ENCODE peak calls at places on chromosomes 16 and 17, in five cellular contexts. P, D, O, G and X are unnamed samples.

GRCh38 chr16:8751481-8752311 is 45.7 kb downstream of the TMEM186 start:
- DNase-seq in P (no peak), D (peak), O (no peak), G (peak), X (peak)

GRCh38 chr17:68297168-68297567 is 5.9 kb downstream of the ARSG start:
- DNase-seq in P (no peak), D (peak), O (no peak), G (no peak), X (no peak)

GRCh38 chr17:1577186-1577585 is 14.6 kb upstream of the PITPNA start:
- DNase-seq in P (no peak), D (peak), O (no peak), G (peak), X (peak)

GRCh38 chr16:87602005-87602790 is at the start of gene JPH3:
- DNase-seq in P (no peak), D (no peak), O (no peak), G (no peak), X (no peak)

GRCh38 chr16:27096375-27096774 is 29.6 kb downstream of the C16orf82 start:
- DNase-seq in P (no peak), D (no peak), O (no peak), G (no peak), X (no peak)

GRCh38 chr17:81331527-81332043 is 36.5 kb upstream of the SLC38A10 start:
- DNase-seq in P (no peak), D (no peak), O (no peak), G (no peak), X (no peak)

GRCh38 chr16:83603981-83604570 is 203.7 kb upstream of the HSBP1 start:
- DNase-seq in P (no peak), D (peak), O (no peak), G (no peak), X (peak)

GRCh38 chr17:15651583-15652110 is 32.1 kb upstream of the FBXW10B start:
- DNase-seq in P (no peak), D (peak), O (peak), G (peak), X (peak)

GRCh38 chr17:76153640-76154039 is 12.6 kb upstream of the FOXJ1 start:
- DNase-seq in P (no peak), D (peak), O (no peak), G (peak), X (peak)

GRCh38 chr16:23026777-23027362 is 122.4 kb downstream of the USP31 start:
- DNase-seq in P (no peak), D (peak), O (no peak), G (peak), X (peak)

GRCh38 chr16:69276143-69277115 is 34.7 kb upstream of the VPS4A start:
- DNase-seq in P (no peak), D (peak), O (no peak), G (peak), X (peak)

GRCh38 chr16:2858245-2859025 is 465 bp upstream of the PRSS22 start:
- DNase-seq in P (no peak), D (no peak), O (no peak), G (no peak), X (peak)

GRCh38 chr17:80636356-80637285 is 92.0 kb downstream of the RPTOR start:
- DNase-seq in P (no peak), D (no peak), O (no peak), G (no peak), X (no peak)